ENCODE peak calls at places on chromosomes 2 and 18, in six cellular contexts. N, M, K, Y, J and U are unnamed samples.

GRCh38 chr2:223735035-223735640 is 102.2 kb downstream of the AP1S3 start:
- DNase-seq in Y (no peak), K (no peak), M (peak), J (no peak), N (no peak), U (no peak)

GRCh38 chr2:224645722-224646121 is 60.6 kb upstream of the CUL3 start:
- DNase-seq in Y (no peak), K (no peak), J (no peak), M (no peak), N (no peak), U (no peak)

GRCh38 chr2:193303464-193303863 is 1108.7 kb upstream of the TMEFF2 start:
- DNase-seq in Y (no peak), N (no peak), M (no peak), J (no peak), K (no peak), U (no peak)

GRCh38 chr2:204730588-204730987 is 185.3 kb downstream of the PARD3B start:
- DNase-seq in J (no peak), N (no peak), M (no peak), Y (no peak), K (no peak), U (no peak)

GRCh38 chr2:72006188-72006736 is 141.4 kb downstream of the CYP26B1 start:
- DNase-seq in N (no peak), M (no peak), Y (no peak), J (no peak), K (no peak), U (no peak)

GRCh38 chr2:28956415-28956826 is 24.7 kb upstream of the TOGARAM2 start:
- DNase-seq in Y (no peak), J (peak), M (no peak), K (no peak), N (peak), U (peak)

GRCh38 chr2:226187126-226187525 is 612.5 kb downstream of the IRS1 start:
- DNase-seq in K (no peak), M (no peak), N (no peak), Y (no peak), J (no peak), U (no peak)

GRCh38 chr2:200300650-200301314 is 5.7 kb upstream of the SPATS2L start:
- DNase-seq in Y (no peak), J (no peak), K (no peak), M (peak), N (no peak), U (no peak)

GRCh38 chr2:97740590-97741182 is 27.3 kb downstream of the ZAP70 start:
- DNase-seq in M (peak), K (no peak), Y (no peak), N (peak), J (peak), U (peak)

GRCh38 chr18:4068552-4069158 is 386.5 kb downstream of the DLGAP1 start:
- DNase-seq in J (peak), Y (no peak), N (peak), K (peak), M (peak), U (peak)

GRCh38 chr2:190578158-190579057 is 43.9 kb upstream of the NEMP2 start:
- DNase-seq in J (no peak), M (no peak), N (no peak), K (no peak), Y (no peak), U (peak)

GRCh38 chr18:27871731-27872130 is 305.2 kb downstream of the CDH2 start:
- DNase-seq in M (no peak), N (no peak), Y (no peak), K (no peak), J (no peak), U (no peak)

GRCh38 chr2:232230557-232230956 is 148.0 kb upstream of the ALPP start:
- DNase-seq in M (peak), K (no peak), N (peak), J (peak), Y (no peak), U (peak)

GRCh38 chr2:218389333-218390150 is 7.5 kb downstream of the SLC11A1 start:
- DNase-seq in N (no peak), M (no peak), K (no peak), J (no peak), Y (peak), U (no peak)

GRCh38 chr2:112606567-112606966 is 22.2 kb downstream of the CHCHD5 start:
- DNase-seq in M (peak), K (no peak), J (no peak), N (no peak), Y (no peak), U (no peak)

GRCh38 chr2:215367647-215368492 is 56.0 kb downstream of the ATIC start:
- DNase-seq in Y (no peak), J (no peak), M (peak), N (no peak), K (no peak), U (no peak)

GRCh38 chr2:144402282-144402681 is 117.6 kb downstream of the ZEB2 start:
- DNase-seq in J (no peak), M (peak), Y (no peak), K (no peak), N (peak), U (no peak)

GRCh38 chr2:35973737-35974132 is 381.8 kb upstream of the CRIM1 start:
- DNase-seq in J (no peak), Y (no peak), K (no peak), M (no peak), N (no peak), U (no peak)

GRCh38 chr2:108069515-108070310 is 83.4 kb downstream of the SLC5A7 start:
- DNase-seq in Y (no peak), M (no peak), K (no peak), N (no peak), J (no peak), U (no peak)

GRCh38 chr2:241861264-241861663 is 2.6 kb upstream of the PDCD1 start:
- DNase-seq in N (no peak), K (no peak), Y (no peak), M (no peak), J (no peak), U (no peak)

GRCh38 chr2:71000780-71001591 is 6.3 kb upstream of the TEX261 start:
- DNase-seq in M (peak), K (no peak), Y (peak), N (peak), J (peak), U (peak)

GRCh38 chr2:74119324-74119723 is 28.4 kb downstream of the BOLA3 start:
- DNase-seq in J (no peak), Y (no peak), N (no peak), M (no peak), K (no peak), U (no peak)

GRCh38 chr2:168198476-168199192 is 48.8 kb downstream of the STK39 start:
- DNase-seq in M (peak), N (no peak), K (peak), Y (no peak), J (no peak), U (no peak)

GRCh38 chr2:200761168-200761715 is 50.5 kb upstream of the BZW1 start:
- DNase-seq in J (no peak), K (no peak), Y (no peak), N (no peak), M (peak), U (no peak)

GRCh38 chr2:236217926-236218325 is 46.3 kb downstream of the ASB18 start:
- DNase-seq in N (no peak), M (no peak), J (no peak), K (no peak), Y (no peak), U (no peak)
- TF ChIP-seq CTCF in N (no peak), M (no peak), J (no peak), K (no peak), Y (no peak), U (no peak)

DNA sequence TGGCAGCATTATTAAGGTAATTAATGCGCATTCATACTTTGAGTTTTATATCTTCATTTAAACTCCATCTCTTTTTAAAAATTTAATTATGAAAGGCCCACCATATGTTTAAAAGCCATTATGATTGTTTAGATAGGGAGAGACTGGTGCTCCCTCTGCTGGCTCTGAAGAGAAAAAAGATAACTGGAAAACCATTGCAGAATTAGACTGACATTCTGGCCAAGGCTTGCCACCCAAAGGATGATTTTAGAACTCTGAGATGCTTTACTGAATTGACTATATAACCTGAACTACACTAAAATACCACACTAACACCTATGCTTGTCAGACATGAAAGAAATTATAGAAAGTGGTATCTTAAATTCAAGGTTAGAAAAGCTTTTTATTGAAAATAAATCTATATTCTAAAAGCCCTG is 127.6 kb upstream of the SPOPL start:
- DNase-seq in Y (no peak), J (no peak), N (peak), K (peak), M (peak), U (no peak)
- TF ChIP-seq CTCF in Y (peak), J (peak), N (peak), K (peak), M (peak), U (peak)

DNA sequence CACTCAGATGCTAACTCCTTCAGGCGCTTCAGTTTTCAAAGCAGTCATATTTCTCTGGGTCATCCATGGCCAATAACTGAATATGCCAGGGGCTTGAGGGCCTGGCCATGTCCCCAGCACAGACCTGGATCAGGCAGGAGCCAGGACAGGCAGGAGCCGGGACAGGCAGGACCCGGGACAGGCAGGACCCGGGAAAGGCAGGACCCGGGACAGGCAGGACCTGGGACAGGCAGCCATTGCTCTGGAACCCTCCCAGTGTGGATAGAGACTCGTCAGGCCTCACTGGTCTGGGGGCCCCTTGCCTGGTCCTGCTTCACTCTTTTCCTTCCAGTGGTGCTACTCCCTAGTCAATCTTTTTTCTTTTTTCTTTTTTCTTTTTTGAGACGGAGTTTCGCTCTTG is 117.5 kb upstream of the TEX51 start:
- DNase-seq in K (no peak), M (no peak), Y (no peak), J (no peak), N (no peak), U (no peak)
- TF ChIP-seq CTCF in K (no peak), M (no peak), Y (no peak), J (no peak), N (no peak), U (no peak)

DNA sequence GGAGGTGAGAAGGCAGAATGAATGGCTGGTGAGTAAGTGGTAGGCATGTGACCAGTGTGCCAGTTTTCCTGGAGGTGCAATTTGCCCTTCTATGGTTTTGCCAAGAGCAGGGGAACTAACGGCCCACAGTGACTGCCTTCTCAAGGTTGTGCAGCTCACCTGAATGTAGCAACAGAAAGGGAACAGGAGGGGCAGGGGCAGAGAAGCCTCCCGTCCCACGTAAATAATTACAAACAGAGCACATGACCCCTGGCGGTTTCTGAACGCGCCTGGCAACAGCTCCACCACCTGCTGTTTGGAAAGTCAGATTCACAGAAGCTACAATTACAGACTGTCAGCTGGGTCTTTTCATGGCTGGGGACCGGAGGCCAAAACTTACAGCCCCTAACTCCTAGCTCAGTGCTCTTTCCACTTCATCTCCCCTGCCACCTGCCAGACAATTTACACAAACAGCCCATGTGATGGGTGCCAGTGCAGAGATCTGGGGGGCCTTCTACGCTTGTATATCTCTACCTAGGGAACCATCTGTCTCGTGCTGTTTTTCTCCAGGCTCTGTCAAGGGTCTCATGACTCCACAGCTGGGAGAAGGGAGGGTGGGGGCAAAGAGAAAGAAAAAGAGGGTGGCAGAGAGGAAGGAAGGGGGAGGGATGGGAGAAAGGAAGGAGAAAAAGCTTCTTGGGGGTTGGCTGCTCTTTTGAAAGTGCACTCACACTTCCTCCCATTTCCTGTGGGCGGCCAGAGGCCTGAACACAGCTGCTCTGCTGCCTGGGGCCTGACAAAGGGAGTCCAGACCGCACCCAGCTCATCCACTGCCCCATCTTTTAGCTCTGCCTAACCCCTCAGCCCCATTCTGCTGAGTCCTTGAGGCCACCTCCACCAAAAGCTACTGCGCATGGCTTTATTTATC is 69.5 kb downstream of the POLR1A start:
- DNase-seq in J (peak), Y (peak), N (peak), K (no peak), M (peak), U (peak)
- TF ChIP-seq CTCF in J (peak), Y (peak), N (no peak), K (peak), M (peak), U (no peak)

GRCh38 chr18:35027206-35027605 is 14.0 kb upstream of the MAPRE2 start:
- DNase-seq in J (no peak), K (no peak), M (no peak), N (no peak), Y (no peak), U (peak)
- TF ChIP-seq CTCF in J (no peak), K (no peak), M (no peak), N (no peak), Y (no peak), U (no peak)

GRCh38 chr18:79554945-79555645 is 124.5 kb upstream of the CTDP1 start:
- DNase-seq in M (no peak), Y (no peak), J (no peak), K (no peak), N (no peak), U (no peak)
- TF ChIP-seq CTCF in M (no peak), Y (no peak), J (no peak), K (no peak), N (no peak), U (no peak)

DNA sequence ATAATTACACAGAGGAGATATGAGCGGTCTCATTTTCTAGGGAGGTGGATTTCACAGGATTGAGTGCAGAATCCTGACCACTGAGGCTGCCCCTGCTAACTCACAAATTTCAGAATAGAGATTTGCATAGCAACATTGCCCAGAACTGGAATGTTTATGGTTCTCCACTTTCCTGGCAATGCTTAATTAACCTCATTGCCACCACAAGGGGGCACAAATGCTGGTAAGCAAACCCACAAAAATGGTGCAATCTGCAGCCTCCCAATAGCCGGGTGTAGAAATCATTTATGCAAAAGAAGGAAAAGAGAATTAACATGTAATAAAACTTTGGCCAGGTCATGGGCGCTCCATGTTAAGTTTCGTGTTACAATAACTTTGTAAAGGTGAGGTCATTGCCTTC is 112.4 kb downstream of the CYRIA start:
- DNase-seq in K (no peak), Y (no peak), J (peak), M (peak), N (peak), U (peak)
- TF ChIP-seq CTCF in K (peak), Y (peak), J (peak), M (peak), N (peak), U (peak)

DNA sequence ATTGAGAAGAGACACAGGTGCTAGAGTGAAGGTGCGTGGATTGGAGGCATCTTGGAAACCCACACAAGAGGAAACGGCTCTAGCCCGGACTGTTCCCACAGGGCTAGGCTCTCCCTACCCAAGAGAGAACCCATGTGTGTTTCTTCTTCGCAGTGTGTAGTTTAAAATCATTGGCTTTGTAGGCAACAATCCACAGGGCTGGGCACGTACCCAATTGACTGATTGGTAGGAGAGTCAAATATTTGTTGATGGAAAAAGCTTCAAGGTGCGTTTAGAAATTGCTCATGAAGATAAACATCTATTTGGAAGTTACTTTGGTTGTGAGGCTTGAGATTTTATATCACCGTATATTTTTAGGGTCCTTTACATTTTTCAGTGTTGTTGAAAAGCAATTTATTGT is 13.2 kb upstream of the YWHAQ start:
- DNase-seq in N (no peak), J (no peak), K (no peak), M (no peak), Y (no peak), U (no peak)
- TF ChIP-seq CTCF in N (no peak), J (no peak), K (no peak), M (no peak), Y (no peak), U (no peak)

GRCh38 chr2:170991398-170992185 is 62.5 kb downstream of the GORASP2 start:
- DNase-seq in M (no peak), N (no peak), K (no peak), J (no peak), Y (no peak), U (no peak)
- TF ChIP-seq CTCF in M (no peak), N (no peak), K (no peak), J (no peak), Y (no peak), U (no peak)